ENCODE peak calls at places on chromosomes 7 and 10, in four cellular contexts. U is endodermal cell, D is mammary epithelial cell, O is brain microvascular endothelial cell. L is an unnamed sample. For H3K36me3, the result is how much of the 10 kb centered on the place peaks cover.

GRCh38 chr7:151081170-151082101 is 827 bp upstream of the FASTK start:
- DNase-seq in U (peak), D (peak), O (no peak), L (peak)

GRCh38 chr10:7608001-7608400 is 58.8 kb downstream of the ITIH5 start:
- DNase-seq in U (no peak), D (no peak), O (no peak), L (no peak)

GRCh38 chr7:140689199-140690152 is 7.0 kb upstream of the NDUFB2 start:
- DNase-seq in U (no peak), D (no peak), O (no peak), L (no peak)

GRCh38 chr7:120053390-120053961 is 219.5 kb upstream of the KCND2 start:
- DNase-seq in U (no peak), D (no peak), O (peak), L (no peak)

GRCh38 chr7:52639981-52640380 is 395.5 kb upstream of the POM121L12 start:
- DNase-seq in U (peak), D (no peak), O (no peak), L (no peak)

GRCh38 chr7:77606561-77606960 is 69.5 kb downstream of the PTPN12 start:
- DNase-seq in U (no peak), D (no peak), O (no peak), L (no peak)

GRCh38 chr10:90999512-91000172 is 78.8 kb upstream of the ANKRD1 start:
- DNase-seq in U (no peak), D (no peak), O (no peak), L (no peak)

GRCh38 chr7:157932498-157933218 is 595.9 kb downstream of the DNAJB6 start:
- DNase-seq in U (peak), D (no peak), O (peak), L (no peak)

GRCh38 chr7:81488210-81488609 is 281.6 kb downstream of the HGF start:
- DNase-seq in U (no peak), D (peak), O (no peak), L (no peak)

GRCh38 chr10:81570878-81571794 is 303.9 kb upstream of the NRG3 start:
- DNase-seq in U (peak), D (no peak), O (no peak), L (peak)
- H3K36me3 ChIP-seq in U (under half), D (under half), O (under half), L (under half)

DNA sequence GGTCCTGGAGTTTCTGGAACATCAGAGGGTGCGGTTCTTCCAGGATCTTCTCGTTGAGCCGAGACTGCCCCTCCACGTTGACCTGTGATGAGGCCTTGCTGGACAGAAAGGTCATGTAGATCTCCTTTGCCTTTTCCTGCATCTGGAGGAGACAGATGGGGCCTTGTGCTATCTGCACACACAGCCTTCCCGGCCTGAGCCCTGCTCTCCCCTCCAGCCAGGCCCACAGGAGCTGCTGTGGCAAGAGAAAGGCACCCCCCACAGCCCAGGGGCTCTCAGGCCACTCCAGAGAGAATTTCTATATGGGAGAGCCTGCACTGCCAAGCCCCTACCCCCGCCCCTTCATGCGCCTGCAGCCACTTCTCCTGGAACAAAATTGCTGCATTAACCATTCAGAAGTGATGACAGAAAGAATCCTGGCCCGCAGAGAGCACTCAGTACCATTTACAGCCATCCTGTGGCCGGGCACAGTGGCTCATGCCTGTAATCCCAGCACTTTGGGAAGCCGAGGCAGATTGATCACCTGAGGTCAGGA is 26.9 kb downstream of the RGS10 start:
- DNase-seq in U (peak), D (no peak), O (no peak), L (no peak)
- H3K36me3 ChIP-seq in U (under half), D (under half), O (under half), L (under half)

GRCh38 chr7:143391462-143392404 is 10.6 kb downstream of the ZYX start:
- DNase-seq in U (peak), D (no peak), O (peak), L (peak)
- H3K36me3 ChIP-seq in U (half or more), D (under half), O (half or more), L (half or more)

DNA sequence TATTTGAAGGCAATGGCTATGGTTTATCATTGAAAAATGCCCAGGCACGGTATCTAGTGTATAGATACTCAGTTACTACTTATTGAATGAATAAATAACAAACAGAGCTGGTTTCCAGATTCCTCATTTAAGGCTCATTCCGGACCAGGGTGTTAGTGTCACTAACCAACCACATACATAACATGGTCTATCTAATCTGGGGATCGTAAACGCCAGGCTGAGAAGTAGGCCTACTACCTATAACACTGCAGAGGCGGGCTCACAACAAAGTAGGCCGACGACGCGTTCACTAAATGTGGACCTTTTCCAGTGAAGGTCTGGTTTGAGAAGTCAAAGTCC is 423 bp downstream of the LSM5 start:
- DNase-seq in U (no peak), D (no peak), O (no peak), L (no peak)
- H3K36me3 ChIP-seq in U (under half), D (under half), O (under half), L (under half)

GRCh38 chr10:124695259-124695658 is 48.9 kb downstream of the FAM53B start:
- DNase-seq in U (no peak), D (no peak), O (no peak), L (no peak)

GRCh38 chr10:124697443-124697836 is 46.7 kb downstream of the FAM53B start:
- DNase-seq in U (no peak), D (no peak), O (no peak), L (no peak)

GRCh38 chr10:124697837-124698559 is 46.2 kb downstream of the FAM53B start:
- DNase-seq in U (no peak), D (no peak), O (no peak), L (peak)

GRCh38 chr10:124694467-124695195 is 49.5 kb downstream of the FAM53B start:
- DNase-seq in U (no peak), D (no peak), O (no peak), L (no peak)

GRCh38 chr10:124696446-124697392 is 47.5 kb downstream of the FAM53B start:
- DNase-seq in U (no peak), D (no peak), O (no peak), L (no peak)
- H3K36me3 ChIP-seq in U (under half), D (under half), O (under half), L (under half)

GRCh38 chr7:1151156-1151555 is 8.8 kb downstream of the ZFAND2A start:
- DNase-seq in U (no peak), D (no peak), O (no peak), L (no peak)
- H3K36me3 ChIP-seq in U (under half), D (under half), O (under half), L (under half)

DNA sequence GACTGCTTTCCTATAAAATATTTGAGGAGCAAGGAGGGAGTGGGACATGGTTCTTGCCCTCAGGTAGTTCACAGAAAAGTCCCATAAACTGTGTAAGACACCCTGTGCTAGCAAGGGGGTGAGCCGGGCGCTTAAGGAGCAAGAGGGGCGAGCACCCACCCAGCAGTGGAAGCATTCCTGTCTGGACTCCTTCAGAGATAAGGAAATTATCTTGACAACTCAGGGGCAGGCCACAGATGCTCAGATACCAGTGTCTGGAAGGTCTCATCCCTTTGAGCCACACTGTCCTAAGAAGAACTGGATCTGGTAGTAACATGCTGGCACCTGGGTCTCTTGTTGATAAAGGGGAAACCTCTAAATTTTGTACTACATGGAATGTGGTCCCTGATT is 54.1 kb downstream of the DAGLB start:
- DNase-seq in U (no peak), D (no peak), O (no peak), L (no peak)
- H3K36me3 ChIP-seq in U (half or more), D (under half), O (under half), L (under half)

L was measured in H7.